ENCODE peak calls at places on chromosome X, in five cellular contexts. A is lung, W is T-helper 1 cell, D is NCI-H1092, Q is endothelial cell. L is an unnamed sample.

GRCh38 chrX:3771756-3772155 is 58.3 kb upstream of the PRKX start:
- DNase-seq in W (no peak), A (no peak), Q (no peak), D (no peak), L (no peak)

GRCh38 chrX:8305336-8305735 is 134.3 kb upstream of the VCX2 start:
- DNase-seq in A (no peak), Q (no peak), W (no peak), D (no peak), L (no peak)

GRCh38 chrX:44619039-44619438 is 76.4 kb upstream of the FUNDC1 start:
- DNase-seq in W (no peak), Q (no peak), A (no peak), D (no peak), L (no peak)

GRCh38 chrX:48460606-48461005 is 9.5 kb downstream of the SLC38A5 start:
- DNase-seq in W (no peak), D (no peak), A (no peak), Q (no peak), L (no peak)

GRCh38 chrX:133403984-133404383 is 11.3 kb downstream of the GPC4 start:
- DNase-seq in A (no peak), Q (no peak), W (no peak), D (no peak), L (no peak)

GRCh38 chrX:94492541-94492940 is 818.5 kb downstream of the FAM133A start:
- DNase-seq in Q (no peak), D (no peak), W (no peak), A (no peak), L (no peak)

GRCh38 chrX:109327271-109327670 is 154.6 kb downstream of the GUCY2F start:
- DNase-seq in D (no peak), Q (no peak), W (no peak), A (no peak), L (no peak)

GRCh38 chrX:19875051-19875432 is 12.4 kb downstream of the SH3KBP1 start:
- DNase-seq in A (no peak), Q (no peak), W (no peak), D (no peak), L (no peak)

GRCh38 chrX:102708900-102709299 is 3.3 kb upstream of the GPRASP2 start:
- DNase-seq in Q (no peak), D (no peak), A (no peak), W (no peak), L (no peak)

GRCh38 chrX:153829799-153830631 is at the start of gene PDZD4:
- DNase-seq in W (no peak), A (no peak), Q (no peak), D (no peak), L (no peak)

GRCh38 chrX:40097101-40097491 is 662 bp downstream of the BCOR start:
- DNase-seq in D (no peak), Q (peak), W (no peak), A (no peak), L (no peak)

GRCh38 chrX:1614927-1615326 is at the start of gene ASMT:
- DNase-seq in W (no peak), D (no peak), A (no peak), Q (no peak), L (no peak)

GRCh38 chrX:11363069-11363594 is 69.9 kb downstream of the AMELX start:
- DNase-seq in Q (no peak), D (no peak), A (no peak), W (no peak), L (no peak)

GRCh38 chrX:136468391-136469103 is 19.2 kb upstream of the BRS3 start:
- DNase-seq in A (no peak), D (no peak), Q (no peak), W (no peak), L (no peak)

GRCh38 chrX:110846071-110846470 is 50.5 kb upstream of the CHRDL1 start:
- DNase-seq in A (no peak), W (no peak), D (no peak), Q (no peak), L (no peak)

GRCh38 chrX:16445166-16445752 is 204.7 kb upstream of the S100G start:
- DNase-seq in Q (peak), A (no peak), W (no peak), D (no peak), L (no peak)

GRCh38 chrX:101452051-101452450 is 33.2 kb upstream of the ARMCX4 start:
- DNase-seq in D (no peak), W (no peak), A (no peak), Q (no peak), L (no peak)

GRCh38 chrX:67384403-67384802 is 159.4 kb upstream of the AR start:
- DNase-seq in D (no peak), Q (no peak), W (no peak), A (no peak), L (no peak)

GRCh38 chrX:101219116-101219839 is at the start of gene DRP2:
- DNase-seq in W (no peak), Q (no peak), A (no peak), D (no peak), L (no peak)

L was measured in HFF-Myc.